ENCODE peak calls at places on chromosomes 11 and 22, in ten cellular contexts. P, M, Q, L, B, O, C, S, Y and D are unnamed samples.

GRCh38 chr11:119491753-119492455 is 68.9 kb upstream of the THY1 start:
- DNase-seq in P (no peak), M (no peak), Q (no peak), L (peak; percentile 54), B (no peak), O (peak; percentile 26), C (no peak), S (no peak), Y (peak; percentile 12), D (peak; percentile 28)

GRCh38 chr11:107468596-107468995 is 11.0 kb upstream of the CWF19L2 start:
- DNase-seq in P (no peak), M (no peak), Q (no peak), L (peak; percentile 62), B (peak; percentile 23), O (peak; percentile 5), C (no peak), S (no peak), Y (peak; percentile 35), D (peak; percentile 76)

GRCh38 chr22:17769716-17770082 is 4.6 kb downstream of the BID start:
- DNase-seq in P (no peak), M (peak; percentile 70), Q (no peak), L (no peak), B (no peak), O (no peak), C (no peak), S (no peak), Y (no peak), D (no peak)

GRCh38 chr22:17120711-17121234 is 387 bp downstream of the TMEM121B start:
- DNase-seq in P (no peak), M (no peak), Q (peak; percentile 15), L (no peak), B (peak; percentile 35), O (no peak), C (no peak), S (no peak), Y (no peak), D (no peak)

GRCh38 chr22:41957941-41958556 is 6.1 kb downstream of the SMIM45 start:
- DNase-seq in P (no peak), M (no peak), Q (no peak), L (no peak), B (no peak), O (no peak), C (no peak), S (no peak), Y (no peak), D (no peak)

GRCh38 chr22:38868886-38869381 is 3.1 kb downstream of the CBX6 start:
- DNase-seq in P (peak; percentile 76), M (peak; percentile 82), Q (peak; percentile 84), L (peak; percentile 73), B (peak; percentile 91), O (peak; percentile 48), C (no peak), S (no peak), Y (peak; percentile 51), D (peak; percentile 72)

GRCh38 chr11:14026961-14027360 is 64.4 kb downstream of the SPON1 start:
- DNase-seq in P (no peak), M (no peak), Q (no peak), L (no peak), B (no peak), O (no peak), C (no peak), S (no peak), Y (peak; percentile 48), D (no peak)

GRCh38 chr22:28025333-28025732 is 106.3 kb upstream of the PITPNB start:
- DNase-seq in P (peak; percentile 32), M (no peak), Q (no peak), L (no peak), B (no peak), O (no peak), C (no peak), S (no peak), Y (no peak), D (no peak)

GRCh38 chr11:114308689-114309089 is 12.5 kb downstream of the NNMT start:
- DNase-seq in P (peak; percentile 76), M (no peak), Q (no peak), L (peak; percentile 81), B (no peak), O (no peak), C (peak; percentile 80), S (no peak), Y (no peak), D (peak; percentile 84)

GRCh38 chr11:77278595-77279506 is 22.6 kb downstream of the GDPD4 start:
- DNase-seq in P (no peak), M (no peak), Q (no peak), L (peak; percentile 18), B (no peak), O (no peak), C (no peak), S (no peak), Y (peak; percentile 70), D (peak; percentile 54)

GRCh38 chr11:93567406-93567819 is 24.2 kb upstream of the SMCO4 start:
- DNase-seq in P (peak; percentile 62), M (peak; percentile 39), Q (no peak), L (peak; percentile 39), B (no peak), O (peak; percentile 10), C (no peak), S (no peak), Y (no peak), D (peak; percentile 25)

GRCh38 chr11:96180341-96180740 is 162.7 kb downstream of the MAML2 start:
- DNase-seq in P (no peak), M (no peak), Q (no peak), L (no peak), B (no peak), O (no peak), C (no peak), S (no peak), Y (no peak), D (no peak)

GRCh38 chr11:17595526-17596309 is 48.7 kb downstream of the OTOG start:
- DNase-seq in P (no peak), M (no peak), Q (peak; percentile 1), L (no peak), B (no peak), O (no peak), C (no peak), S (no peak), Y (no peak), D (no peak)

GRCh38 chr11:30488304-30488998 is 97.7 kb downstream of the MPPED2 start:
- DNase-seq in P (no peak), M (peak; percentile 60), Q (no peak), L (peak; percentile 94), B (peak; percentile 80), O (peak; percentile 47), C (no peak), S (no peak), Y (peak; percentile 81), D (peak; percentile 41)

GRCh38 chr11:95134491-95134890 is 44.8 kb downstream of the ENDOD1 start:
- DNase-seq in P (no peak), M (no peak), Q (no peak), L (peak; percentile 64), B (peak; percentile 61), O (peak; percentile 63), C (peak; percentile 73), S (no peak), Y (peak; percentile 51), D (peak; percentile 85)

GRCh38 chr11:59135648-59136461 is 6.8 kb upstream of the FAM111A start:
- DNase-seq in P (peak; percentile 81), M (peak; percentile 85), Q (peak; percentile 86), L (peak; percentile 82), B (peak; percentile 91), O (peak; percentile 71), C (no peak), S (peak; percentile 49), Y (peak; percentile 66), D (peak; percentile 83)

GRCh38 chr11:33936057-33936456 is 44.2 kb upstream of the LMO2 start:
- DNase-seq in P (no peak), M (no peak), Q (no peak), L (no peak), B (no peak), O (no peak), C (no peak), S (no peak), Y (no peak), D (no peak)

GRCh38 chr11:32172771-32173170 is 81.9 kb downstream of the RCN1 start:
- DNase-seq in P (no peak), M (no peak), Q (no peak), L (no peak), B (no peak), O (no peak), C (no peak), S (no peak), Y (peak; percentile 4), D (peak; percentile 31)
- H3K4me3 ChIP-seq in P (peak overlapping the region; percentile 36), M (no peak overlapping the region), Q (no peak overlapping the region), L (no peak overlapping the region), B (no peak overlapping the region), O (peak overlapping the region; percentile 50), C (peak overlapping the region; percentile 32), S (no peak overlapping the region), Y (no peak overlapping the region), D (peak overlapping the region; percentile 32)

GRCh38 chr11:100625041-100625440 is 62.0 kb upstream of the ARHGAP42 start:
- DNase-seq in P (no peak), M (no peak), Q (no peak), L (peak; percentile 77), B (no peak), O (peak; percentile 46), C (no peak), S (no peak), Y (no peak), D (peak; percentile 8)

GRCh38 chr11:100631316-100631715 is 55.8 kb upstream of the ARHGAP42 start:
- DNase-seq in P (no peak), M (no peak), Q (no peak), L (no peak), B (no peak), O (no peak), C (no peak), S (no peak), Y (no peak), D (no peak)

GRCh38 chr11:100630898-100631297 is 56.2 kb upstream of the ARHGAP42 start:
- DNase-seq in P (no peak), M (peak; percentile 20), Q (no peak), L (peak; percentile 67), B (no peak), O (no peak), C (no peak), S (no peak), Y (peak; percentile 56), D (no peak)

GRCh38 chr11:100632970-100633452 is 54.1 kb upstream of the ARHGAP42 start:
- DNase-seq in P (peak; percentile 68), M (peak; percentile 56), Q (no peak), L (peak; percentile 88), B (peak; percentile 66), O (peak; percentile 71), C (no peak), S (no peak), Y (peak; percentile 56), D (peak; percentile 59)

GRCh38 chr11:100629671-100630070 is 57.4 kb upstream of the ARHGAP42 start:
- DNase-seq in P (no peak), M (no peak), Q (no peak), L (peak; percentile 71), B (no peak), O (peak; percentile 61), C (no peak), S (no peak), Y (no peak), D (peak; percentile 59)
- TF ChIP-seq CTCF in P (no peak), M (no peak), Q (no peak), L (peak; percentile 25), B (no peak), O (peak; percentile 38), C (no peak), S (no peak), Y (no peak), D (peak; percentile 14)

GRCh38 chr22:45284705-45285305 is at the start of gene UPK3A:
- DNase-seq in P (no peak), M (peak; percentile 88), Q (no peak), L (no peak), B (peak; percentile 87), O (no peak), C (no peak), S (no peak), Y (no peak), D (no peak)
- H3K4me3 ChIP-seq in P (peak within 1 kb of the TSS; percentile 42), M (no peak within 1 kb of the TSS), Q (no peak within 1 kb of the TSS), L (peak within 1 kb of the TSS; percentile 8), B (peak within 1 kb of the TSS; percentile 20), O (peak within 1 kb of the TSS; percentile 22), C (no peak within 1 kb of the TSS), S (peak within 1 kb of the TSS; percentile 35), Y (no peak within 1 kb of the TSS), D (no peak within 1 kb of the TSS)

GRCh38 chr11:19315511-19315910 is 74.8 kb upstream of the E2F8 start:
- DNase-seq in P (no peak), M (no peak), Q (no peak), L (no peak), B (no peak), O (no peak), C (no peak), S (no peak), Y (no peak), D (no peak)
- TF ChIP-seq CTCF in P (no peak), M (no peak), Q (no peak), L (no peak), B (no peak), O (no peak), C (no peak), S (no peak), Y (no peak), D (no peak)